ENCODE peak calls at places on chromosomes 4 and X, in seven cellular contexts. C is T-helper 2 cell; E is A172; W is naive thymus-derived CD8-positive, alpha-beta T cell; R is immature natural killer cell; Z is substantia nigra; H is fibroblast of mammary gland. O is an unnamed sample.

GRCh38 chr4:25696409-25696808 is 40.8 kb downstream of the SLC34A2 start:
- DNase-seq in W (no peak), R (no peak), H (no peak), C (no peak), Z (no peak), E (no peak), O (no peak)

GRCh38 chrX:39550795-39551361 is 546.9 kb downstream of the BCOR start:
- DNase-seq in E (no peak), H (no peak), W (no peak), R (no peak), C (no peak), Z (no peak), O (no peak)

GRCh38 chrX:37867509-37868153 is 20.3 kb upstream of the DYNLT3 start:
- DNase-seq in R (no peak), Z (no peak), E (no peak), W (no peak), H (no peak), C (no peak), O (no peak)

GRCh38 chrX:39936886-39937770 is 160.6 kb downstream of the BCOR start:
- DNase-seq in H (no peak), Z (no peak), W (no peak), R (peak), E (no peak), C (no peak), O (no peak)

GRCh38 chr4:162683659-162684370 is 482.9 kb downstream of the NAF1 start:
- DNase-seq in H (no peak), C (no peak), Z (no peak), R (no peak), E (peak), W (no peak), O (peak)

GRCh38 chr4:174241162-174241561 is 42.3 kb downstream of the FBXO8 start:
- DNase-seq in H (no peak), E (no peak), R (no peak), W (no peak), C (no peak), Z (no peak), O (no peak)

GRCh38 chrX:114952696-114953095 is 64.7 kb downstream of the IL13RA2 start:
- DNase-seq in Z (no peak), W (no peak), C (no peak), H (no peak), E (no peak), R (no peak), O (no peak)

GRCh38 chrX:5236096-5236495 is 992.6 kb downstream of the NLGN4X start:
- DNase-seq in Z (no peak), E (peak), H (no peak), W (no peak), C (no peak), R (no peak), O (no peak)

GRCh38 chr4:3290889-3291321 is 1.9 kb upstream of the RGS12 start:
- DNase-seq in E (no peak), C (no peak), R (no peak), W (no peak), Z (no peak), H (no peak), O (no peak)

GRCh38 chr4:17765514-17766286 is 15.7 kb downstream of the FAM184B start:
- DNase-seq in E (no peak), W (no peak), H (no peak), Z (no peak), R (peak), C (no peak), O (no peak)

GRCh38 chr4:107747748-107748486 is 27.9 kb upstream of the PAPSS1 start:
- DNase-seq in Z (no peak), E (no peak), C (no peak), W (no peak), H (no peak), R (no peak), O (no peak)

GRCh38 chr4:71240094-71240493 is 98.7 kb upstream of the SLC4A4 start:
- DNase-seq in E (no peak), C (no peak), Z (no peak), H (no peak), W (no peak), R (no peak), O (no peak)

GRCh38 chr4:186854256-186854655 is 130.6 kb upstream of the FAT1 start:
- DNase-seq in C (no peak), E (peak), R (no peak), W (no peak), H (peak), Z (no peak), O (peak)

GRCh38 chr4:4462970-4463369 is 76.1 kb downstream of the NSG1 start:
- DNase-seq in C (no peak), Z (no peak), W (no peak), H (no peak), E (no peak), R (no peak), O (no peak)

GRCh38 chrX:131831185-131831520 is 191.9 kb upstream of the STK26 start:
- DNase-seq in E (no peak), W (no peak), C (no peak), R (no peak), Z (no peak), H (peak), O (no peak)

GRCh38 chr4:68021185-68021584 is 57.9 kb upstream of the TMPRSS11A start:
- DNase-seq in C (no peak), R (no peak), Z (no peak), W (no peak), H (peak), E (peak), O (peak)

GRCh38 chrX:10628906-10629305 is 8.5 kb upstream of the MID1 start:
- DNase-seq in Z (no peak), W (no peak), R (no peak), E (peak), H (no peak), C (no peak), O (peak)

GRCh38 chrX:130071611-130072349 is 38.5 kb downstream of the ELF4 start:
- DNase-seq in E (no peak), Z (no peak), C (no peak), R (no peak), H (no peak), W (no peak), O (no peak)

GRCh38 chrX:139647597-139647996 is 60.4 kb downstream of the MCF2 start:
- DNase-seq in W (no peak), R (no peak), E (no peak), H (no peak), C (no peak), Z (no peak), O (no peak)

GRCh38 chr4:176188654-176189053 is 6.7 kb downstream of the SPATA4 start:
- DNase-seq in C (no peak), R (no peak), W (no peak), H (no peak), Z (no peak), E (no peak), O (no peak)

GRCh38 chr4:183182873-183183725 is 84.0 kb downstream of the WWC2 start:
- DNase-seq in R (peak), W (no peak), H (peak), E (peak), Z (no peak), C (peak), O (peak)

GRCh38 chr4:40409835-40410234 is 74.7 kb downstream of the CHRNA9 start:
- DNase-seq in Z (no peak), W (no peak), E (peak), C (no peak), H (peak), R (no peak), O (peak)

GRCh38 chrX:10110984-10111363 is 45.8 kb upstream of the CLCN4 start:
- DNase-seq in R (peak), W (no peak), C (peak), E (no peak), H (no peak), Z (no peak), O (no peak)

GRCh38 chrX:105375816-105376215 is 155.3 kb upstream of the TEX13A start:
- DNase-seq in H (peak), R (no peak), W (no peak), E (no peak), C (no peak), Z (no peak), O (peak)

GRCh38 chrX:45172890-45173289 is 27.8 kb downstream of the DIPK2B start:
- DNase-seq in E (peak), C (no peak), R (no peak), H (peak), Z (no peak), W (no peak), O (peak)

GRCh38 chr4:110865611-110866254 is 242.9 kb upstream of the PITX2 start:
- DNase-seq in W (no peak), C (no peak), Z (no peak), E (peak), H (peak), R (no peak), O (peak)

GRCh38 chr4:173188648-173189047 is 20.0 kb downstream of the GALNT7 start:
- DNase-seq in R (no peak), H (no peak), C (no peak), Z (no peak), W (no peak), E (no peak), O (no peak)

GRCh38 chr4:124132161-124132560 is 580.4 kb downstream of the ANKRD50 start:
- DNase-seq in H (peak), Z (no peak), C (no peak), W (no peak), R (no peak), E (no peak), O (peak)

GRCh38 chr4:48739560-48740019 is 40.5 kb downstream of the FRYL start:
- DNase-seq in E (no peak), W (no peak), Z (no peak), R (no peak), H (no peak), C (no peak), O (no peak)

GRCh38 chrX:65926095-65927019 is 113.5 kb downstream of the VSIG4 start:
- DNase-seq in W (peak), C (no peak), E (no peak), Z (no peak), R (peak), H (no peak), O (no peak)

GRCh38 chrX:64885850-64886249 is 90.4 kb downstream of the ZC4H2 start:
- DNase-seq in Z (no peak), W (no peak), R (peak), H (no peak), C (no peak), E (no peak), O (no peak)

GRCh38 chr4:93072292-93072691 is 756.3 kb upstream of the ATOH1 start:
- DNase-seq in H (no peak), C (no peak), E (no peak), W (no peak), Z (no peak), R (no peak), O (no peak)

GRCh38 chr4:154332681-154333421 is 158.7 kb downstream of the DCHS2 start:
- DNase-seq in E (no peak), H (peak), C (peak), R (peak), W (peak), Z (peak), O (peak)

GRCh38 chr4:175657571-175657970 is 154.5 kb downstream of the GPM6A start:
- DNase-seq in Z (no peak), R (no peak), E (peak), W (no peak), H (no peak), C (no peak), O (no peak)

GRCh38 chrX:23394421-23394820 is 59.8 kb downstream of the PTCHD1 start:
- DNase-seq in Z (no peak), H (no peak), C (no peak), R (no peak), E (no peak), W (no peak), O (no peak)

GRCh38 chrX:53261573-53261972 is 19.8 kb downstream of the IQSEC2 start:
- DNase-seq in W (peak), E (no peak), H (no peak), C (no peak), Z (no peak), R (no peak), O (no peak)